ENCODE peak calls at places on chromosomes 7 and 10, in nine cellular contexts. F is cerebellar cortex; I is natural killer cell; T is activated effector memory CD4-positive, alpha-beta T cell treated with anti-CD3 and anti-CD28 coated beads, Interleukin-2, amount 50 U/mL, for 16 hours; M is NCI-H82; V is T-helper 22 cell; H is stimulated activated CD8-positive, alpha-beta memory T cell treated with anti-CD3 and anti-CD28 coated beads, Interleukin-15, amount 100 ng/mL, for 24 hours; O is KBM-7; W is astrocyte of the cerebellum. P is an unnamed sample.

GRCh38 chr7:17502209-17502810 is 203.9 kb downstream of the AHR start:
- DNase-seq in F (no peak), I (no peak), T (no peak), M (no peak), V (no peak), H (no peak), O (no peak), W (no peak), P (peak)

GRCh38 chr10:105751688-105752087 is 1110.6 kb downstream of the SORCS3 start:
- DNase-seq in F (no peak), I (no peak), T (no peak), M (no peak), V (no peak), H (no peak), O (no peak), W (no peak), P (no peak)

GRCh38 chr10:119335671-119336353 is 128.4 kb downstream of the GRK5 start:
- DNase-seq in F (no peak), I (no peak), T (no peak), M (peak), V (no peak), H (no peak), O (no peak), W (no peak), P (no peak)

GRCh38 chr7:133512560-133512959 is 259.7 kb downstream of the EXOC4 start:
- DNase-seq in F (no peak), I (no peak), T (no peak), M (no peak), V (no peak), H (no peak), O (no peak), W (peak), P (peak)

GRCh38 chr10:33137356-33138007 is 179.5 kb upstream of the ITGB1 start:
- DNase-seq in F (no peak), I (no peak), T (no peak), M (no peak), V (no peak), H (no peak), O (no peak), W (no peak), P (peak)

GRCh38 chr7:23343806-23344500 is 44.8 kb downstream of the MALSU1 start:
- DNase-seq in F (no peak), I (no peak), T (no peak), M (no peak), V (no peak), H (no peak), O (no peak), W (peak), P (peak)

GRCh38 chr10:77231884-77232283 is 405.7 kb downstream of the KCNMA1 start:
- DNase-seq in F (no peak), I (no peak), T (no peak), M (no peak), V (no peak), H (no peak), O (no peak), W (no peak), P (no peak)

GRCh38 chr10:103859161-103860141 is 4.1 kb upstream of the SH3PXD2A start:
- DNase-seq in F (peak), I (peak), T (peak), M (peak), V (no peak), H (no peak), O (peak), W (peak), P (peak)

GRCh38 chr10:63210611-63211196 is 77.6 kb downstream of the NRBF2 start:
- DNase-seq in F (no peak), I (no peak), T (no peak), M (no peak), V (no peak), H (no peak), O (no peak), W (no peak), P (peak)

GRCh38 chr7:142587578-142588191 is 161.6 kb upstream of the PRSS1 start:
- DNase-seq in F (peak), I (no peak), T (no peak), M (peak), V (no peak), H (no peak), O (peak), W (peak), P (peak)

GRCh38 chr10:12726971-12727831 is 274.3 kb downstream of the CCDC3 start:
- DNase-seq in F (no peak), I (no peak), T (no peak), M (no peak), V (no peak), H (no peak), O (no peak), W (no peak), P (peak)

GRCh38 chr10:13977861-13978843 is 352.6 kb downstream of the FRMD4A start:
- DNase-seq in F (no peak), I (no peak), T (no peak), M (no peak), V (no peak), H (no peak), O (no peak), W (peak), P (peak)

GRCh38 chr10:21334891-21335696 is 190.4 kb downstream of the SKIDA1 start:
- DNase-seq in F (no peak), I (no peak), T (no peak), M (no peak), V (no peak), H (no peak), O (no peak), W (peak), P (peak)

GRCh38 chr7:97015279-97015678 is 9.4 kb downstream of the DLX5 start:
- DNase-seq in F (no peak), I (no peak), T (no peak), M (no peak), V (no peak), H (no peak), O (no peak), W (no peak), P (no peak)

GRCh38 chr10:44822349-44822748 is 88.8 kb upstream of the TMEM72 start:
- DNase-seq in F (no peak), I (no peak), T (no peak), M (no peak), V (no peak), H (no peak), O (no peak), W (no peak), P (no peak)

GRCh38 chr7:154842608-154843007 is 160.3 kb downstream of the PAXIP1 start:
- DNase-seq in F (no peak), I (no peak), T (no peak), M (no peak), V (no peak), H (no peak), O (no peak), W (no peak), P (peak)

GRCh38 chr7:100200693-100201092 is 19.1 kb upstream of the PVRIG start:
- DNase-seq in F (no peak), I (no peak), T (no peak), M (no peak), V (no peak), H (no peak), O (no peak), W (no peak), P (no peak)

GRCh38 chr10:387949-388660 is 252.8 kb downstream of the ZMYND11 start:
- DNase-seq in F (no peak), I (no peak), T (no peak), M (no peak), V (no peak), H (no peak), O (peak), W (no peak), P (no peak)

GRCh38 chr10:99661370-99661749 is 2.1 kb downstream of the ENTPD7 start:
- DNase-seq in F (no peak), I (no peak), T (no peak), M (no peak), V (no peak), H (no peak), O (no peak), W (no peak), P (peak)

GRCh38 chr7:30327813-30328212 is 43.4 kb downstream of the ZNRF2 start:
- DNase-seq in F (no peak), I (no peak), T (no peak), M (no peak), V (no peak), H (no peak), O (no peak), W (peak), P (peak)

GRCh38 chr7:84454174-84454959 is 259.8 kb upstream of the SEMA3A start:
- DNase-seq in F (no peak), I (no peak), T (no peak), M (no peak), V (no peak), H (no peak), O (no peak), W (no peak), P (no peak)

GRCh38 chr10:13518076-13518692 is 10.6 kb downstream of the BEND7 start:
- DNase-seq in F (no peak), I (no peak), T (no peak), M (no peak), V (no peak), H (no peak), O (no peak), W (no peak), P (no peak)

GRCh38 chr7:128446306-128446705 is 9.4 kb upstream of the HILPDA start:
- DNase-seq in F (no peak), I (no peak), T (no peak), M (no peak), V (no peak), H (no peak), O (no peak), W (no peak), P (no peak)

GRCh38 chr7:76233538-76234281 is 32.0 kb downstream of the SRRM3 start:
- DNase-seq in F (peak), I (no peak), T (no peak), M (peak), V (no peak), H (no peak), O (no peak), W (no peak), P (peak)

GRCh38 chr10:3524086-3524960 is 260.7 kb downstream of the KLF6 start:
- DNase-seq in F (no peak), I (no peak), T (no peak), M (no peak), V (no peak), H (no peak), O (no peak), W (no peak), P (peak)

GRCh38 chr10:11144626-11145497 is 127.2 kb downstream of the CELF2 start:
- DNase-seq in F (peak), I (no peak), T (no peak), M (no peak), V (no peak), H (no peak), O (no peak), W (no peak), P (no peak)

GRCh38 chr7:28686418-28686800 is 271.7 kb downstream of the TRIL start:
- DNase-seq in F (peak), I (no peak), T (no peak), M (no peak), V (no peak), H (no peak), O (no peak), W (peak), P (peak)

GRCh38 chr7:113404245-113404644 is 285.9 kb upstream of the SMIM30 start:
- DNase-seq in F (no peak), I (no peak), T (no peak), M (peak), V (no peak), H (no peak), O (peak), W (no peak), P (peak)

GRCh38 chr7:65798111-65799075 is 74.5 kb upstream of the VKORC1L1 start:
- DNase-seq in F (peak), I (no peak), T (no peak), M (peak), V (no peak), H (no peak), O (no peak), W (peak), P (peak)

GRCh38 chr7:79245623-79246249 is 207.7 kb downstream of the MAGI2 start:
- DNase-seq in F (no peak), I (no peak), T (no peak), M (peak), V (no peak), H (no peak), O (no peak), W (no peak), P (no peak)

GRCh38 chr7:35032166-35032565 is 5.1 kb downstream of the DPY19L1 start:
- DNase-seq in F (no peak), I (no peak), T (no peak), M (no peak), V (no peak), H (no peak), O (no peak), W (no peak), P (no peak)

GRCh38 chr7:47091141-47091540 is 490.8 kb downstream of the TNS3 start:
- DNase-seq in F (no peak), I (no peak), T (no peak), M (no peak), V (no peak), H (no peak), O (no peak), W (no peak), P (no peak)

P was measured in M059J.